ENCODE peak calls at places on chromosomes 12 and 14, in four cellular contexts. One of them, this sample, is unnamed.

GRCh38 chr14:106831322-106831720 is 1304.9 kb downstream of the TMEM121 start:
- DNase-seq in H1: no peak
- DNase-seq in HepG2: peak
- DNase-seq in GM12878: no peak
- DNase-seq in this sample: no peak

GRCh38 chr14:39113685-39114072 is 444 bp upstream of the GEMIN2 start:
- DNase-seq in H1: no peak
- DNase-seq in HepG2: no peak
- DNase-seq in GM12878: no peak
- DNase-seq in this sample: no peak

GRCh38 chr12:3341594-3341993 is 149.4 kb upstream of the PRMT8 start:
- DNase-seq in H1: no peak
- DNase-seq in HepG2: no peak
- DNase-seq in GM12878: no peak
- DNase-seq in this sample: no peak

GRCh38 chr14:70646705-70647104 is 5.0 kb downstream of the TTC9 start:
- DNase-seq in H1: no peak
- DNase-seq in HepG2: no peak
- DNase-seq in GM12878: no peak
- DNase-seq in this sample: no peak

GRCh38 chr12:75666126-75666979 is 154.9 kb upstream of the KRR1 start:
- DNase-seq in H1: no peak
- DNase-seq in HepG2: peak
- DNase-seq in GM12878: no peak
- DNase-seq in this sample: no peak

GRCh38 chr12:49098035-49098451 is 3.4 kb upstream of the DHH start:
- DNase-seq in H1: no peak
- DNase-seq in HepG2: peak
- DNase-seq in GM12878: no peak
- DNase-seq in this sample: peak

GRCh38 chr14:91027556-91027955 is 32.9 kb downstream of the RPS6KA5 start:
- DNase-seq in H1: no peak
- DNase-seq in HepG2: no peak
- DNase-seq in GM12878: no peak
- DNase-seq in this sample: no peak

GRCh38 chr14:103507751-103508150 is 14.9 kb downstream of the CKB start:
- DNase-seq in H1: no peak
- DNase-seq in HepG2: no peak
- DNase-seq in GM12878: no peak
- DNase-seq in this sample: no peak

GRCh38 chr12:90333939-90334338 is 621.0 kb downstream of the CCER1 start:
- DNase-seq in H1: no peak
- DNase-seq in HepG2: no peak
- DNase-seq in GM12878: no peak
- DNase-seq in this sample: no peak

GRCh38 chr14:98101323-98101722 is 1170.7 kb downstream of the BCL11B start:
- DNase-seq in H1: no peak
- DNase-seq in HepG2: no peak
- DNase-seq in GM12878: no peak
- DNase-seq in this sample: no peak

GRCh38 chr12:26116829-26117228 is 8.0 kb downstream of the BHLHE41 start:
- DNase-seq in H1: no peak
- DNase-seq in HepG2: no peak
- DNase-seq in GM12878: no peak
- DNase-seq in this sample: no peak

GRCh38 chr12:6452245-6452731 is 446 bp downstream of the TAPBPL start:
- DNase-seq in H1: no peak
- DNase-seq in HepG2: no peak
- DNase-seq in GM12878: no peak
- DNase-seq in this sample: no peak

GRCh38 chr12:98418357-98419075 is 96.9 kb upstream of the TMPO start:
- DNase-seq in H1: no peak
- DNase-seq in HepG2: no peak
- DNase-seq in GM12878: no peak
- DNase-seq in this sample: peak

DNA sequence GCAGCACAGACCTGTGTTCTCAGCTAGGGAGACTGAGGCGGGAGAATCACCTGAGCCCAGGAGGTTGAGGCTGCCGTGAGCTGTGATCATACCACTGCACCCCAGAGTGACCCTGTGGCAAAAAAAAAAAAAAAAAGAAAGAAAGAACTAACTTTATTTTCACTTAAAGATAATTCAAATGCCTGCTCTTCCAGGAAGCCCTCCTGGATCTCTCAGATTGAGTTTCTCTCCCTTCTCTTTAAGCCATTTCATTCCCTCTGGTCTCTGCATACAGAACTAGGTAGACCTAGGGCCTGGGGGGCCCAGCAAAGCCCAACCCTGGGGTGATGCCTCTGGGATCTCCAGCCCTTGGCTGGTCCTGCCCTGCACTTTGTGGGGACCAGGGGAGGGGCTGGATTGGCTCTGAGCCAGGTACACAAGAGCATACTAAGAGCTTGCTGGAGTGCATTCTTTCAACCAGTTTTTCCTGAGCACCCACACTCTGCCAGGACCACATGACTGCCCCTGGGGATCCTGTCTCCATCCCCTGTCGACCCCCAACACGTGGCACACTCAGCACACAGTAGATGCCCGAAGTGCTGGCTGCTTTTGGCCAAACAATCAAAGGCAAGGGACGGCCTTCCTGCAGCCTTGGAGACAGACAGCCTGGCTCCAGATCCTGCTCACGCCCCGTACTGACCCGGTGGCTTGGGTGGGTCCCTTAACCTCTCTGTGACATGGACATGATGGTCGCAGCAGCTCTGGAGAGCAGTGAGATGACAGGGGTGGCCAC is 52.7 kb downstream of the CYP46A1 start:
- DNase-seq in H1: no peak
- DNase-seq in HepG2: no peak
- DNase-seq in GM12878: no peak
- DNase-seq in this sample: no peak
- H3K4me3 ChIP-seq in H1: no peak
- H3K4me3 ChIP-seq in HepG2: no peak
- H3K4me3 ChIP-seq in GM12878: no peak
- H3K4me3 ChIP-seq in this sample: no peak

DNA sequence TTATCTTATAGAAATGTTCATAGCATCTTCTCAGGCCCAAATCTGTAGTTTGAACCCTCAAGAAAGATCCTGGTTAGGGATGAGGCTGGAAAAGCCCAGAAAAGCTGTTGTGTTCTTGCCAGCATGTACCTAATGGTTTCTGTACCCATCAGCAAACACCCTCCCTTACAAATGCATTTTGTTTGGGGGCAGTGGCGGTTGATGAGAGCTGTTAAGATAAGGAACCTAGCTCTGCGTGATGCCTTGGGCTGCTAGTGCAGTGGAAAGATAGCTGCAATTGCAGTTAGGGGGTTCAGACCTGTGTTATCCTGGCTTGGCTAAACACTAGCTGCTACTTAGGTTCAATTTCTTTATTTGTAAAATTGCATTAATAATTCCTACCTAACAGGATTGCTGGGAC is 3.6 kb downstream of the TPH2 start:
- DNase-seq in H1: no peak
- DNase-seq in HepG2: no peak
- DNase-seq in GM12878: no peak
- DNase-seq in this sample: no peak
- TF ChIP-seq SUZ12 in H1: no peak
- TF ChIP-seq SUZ12 in HepG2: no peak
- TF ChIP-seq SUZ12 in GM12878: no peak
- TF ChIP-seq SUZ12 in this sample: no peak

GRCh38 chr14:23094666-23095195 is at the start of gene ACIN1:
- DNase-seq in H1: no peak
- DNase-seq in HepG2: peak
- DNase-seq in GM12878: peak
- DNase-seq in this sample: peak
- H3K4me3 ChIP-seq in H1: peak
- H3K4me3 ChIP-seq in HepG2: peak
- H3K4me3 ChIP-seq in GM12878: peak
- H3K4me3 ChIP-seq in this sample: peak

DNA sequence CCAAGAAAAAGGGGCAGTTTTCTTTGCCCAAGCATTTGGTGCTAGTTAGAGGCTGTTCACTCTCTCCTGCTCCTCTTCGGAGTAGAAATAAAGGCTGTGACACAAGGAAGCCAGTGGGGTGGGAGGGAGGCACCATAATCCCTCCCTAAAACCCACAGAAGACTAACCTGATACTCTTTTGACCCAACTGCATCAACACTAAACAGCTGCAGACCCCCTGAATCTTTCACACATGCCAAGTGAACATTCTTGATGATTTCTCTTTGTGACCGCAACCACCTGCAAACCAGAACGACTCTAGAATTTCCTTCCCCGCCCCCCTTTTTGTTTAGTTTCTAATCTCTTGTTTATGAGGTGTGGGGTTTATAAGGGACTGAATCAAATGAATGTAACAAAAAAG is 175.8 kb upstream of the BCL2L14 start:
- DNase-seq in H1: no peak
- DNase-seq in HepG2: no peak
- DNase-seq in GM12878: peak
- DNase-seq in this sample: no peak
- TF ChIP-seq SUZ12 in H1: no peak
- TF ChIP-seq SUZ12 in HepG2: no peak
- TF ChIP-seq SUZ12 in GM12878: no peak
- TF ChIP-seq SUZ12 in this sample: no peak

GRCh38 chr12:114682101-114682919 is 1.7 kb downstream of the TBX3 start:
- DNase-seq in H1: no peak
- DNase-seq in HepG2: no peak
- DNase-seq in GM12878: no peak
- DNase-seq in this sample: no peak

GRCh38 chr12:114679942-114680341 is 4.0 kb downstream of the TBX3 start:
- DNase-seq in H1: no peak
- DNase-seq in HepG2: no peak
- DNase-seq in GM12878: no peak
- DNase-seq in this sample: no peak

GRCh38 chr12:114681149-114681849 is 2.7 kb downstream of the TBX3 start:
- DNase-seq in H1: no peak
- DNase-seq in HepG2: no peak
- DNase-seq in GM12878: no peak
- DNase-seq in this sample: no peak

GRCh38 chr12:114679452-114679875 is 4.5 kb downstream of the TBX3 start:
- DNase-seq in H1: no peak
- DNase-seq in HepG2: no peak
- DNase-seq in GM12878: no peak
- DNase-seq in this sample: no peak

GRCh38 chr12:114680498-114681148 is 3.4 kb downstream of the TBX3 start:
- DNase-seq in H1: no peak
- DNase-seq in HepG2: no peak
- DNase-seq in GM12878: no peak
- DNase-seq in this sample: no peak
- H3K4me3 ChIP-seq in H1: no peak
- H3K4me3 ChIP-seq in HepG2: peak
- H3K4me3 ChIP-seq in GM12878: no peak
- H3K4me3 ChIP-seq in this sample: no peak

GRCh38 chr14:89540009-89540829 is 123.2 kb upstream of the FOXN3 start:
- DNase-seq in H1: no peak
- DNase-seq in HepG2: peak
- DNase-seq in GM12878: no peak
- DNase-seq in this sample: no peak

GRCh38 chr14:89542768-89543419 is 125.9 kb upstream of the FOXN3 start:
- DNase-seq in H1: no peak
- DNase-seq in HepG2: no peak
- DNase-seq in GM12878: no peak
- DNase-seq in this sample: no peak

GRCh38 chr14:89537911-89538310 is 120.9 kb upstream of the FOXN3 start:
- DNase-seq in H1: no peak
- DNase-seq in HepG2: no peak
- DNase-seq in GM12878: no peak
- DNase-seq in this sample: no peak

GRCh38 chr14:89543420-89543790 is 126.4 kb upstream of the FOXN3 start:
- DNase-seq in H1: no peak
- DNase-seq in HepG2: no peak
- DNase-seq in GM12878: no peak
- DNase-seq in this sample: no peak

GRCh38 chr14:89540830-89541470 is 123.9 kb upstream of the FOXN3 start:
- DNase-seq in H1: no peak
- DNase-seq in HepG2: no peak
- DNase-seq in GM12878: no peak
- DNase-seq in this sample: no peak
- TF ChIP-seq SUZ12 in H1: no peak
- TF ChIP-seq SUZ12 in HepG2: no peak
- TF ChIP-seq SUZ12 in GM12878: no peak
- TF ChIP-seq SUZ12 in this sample: no peak

GRCh38 chr12:46659844-46660243 is 166.0 kb downstream of the SLC38A4 start:
- DNase-seq in H1: no peak
- DNase-seq in HepG2: no peak
- DNase-seq in GM12878: no peak
- DNase-seq in this sample: no peak
- H3K4me3 ChIP-seq in H1: no peak
- H3K4me3 ChIP-seq in HepG2: no peak
- H3K4me3 ChIP-seq in GM12878: no peak
- H3K4me3 ChIP-seq in this sample: no peak

This sample was measured in NT2/D1.